ENCODE peak calls at places on chromosomes 11 and 22, in six cellular contexts. R, F, B, V, H and S are unnamed samples.

GRCh38 chr11:61913699-61914395 is 3.5 kb downstream of the RAB3IL1 start:
- DNase-seq in R (no peak), F (no peak), B (no peak), V (no peak), H (no peak), S (no peak)

GRCh38 chr22:31128156-31128555 is 5.4 kb downstream of the INPP5J start:
- DNase-seq in R (no peak), F (no peak), B (no peak), V (no peak), H (no peak), S (no peak)

GRCh38 chr22:35046744-35047462 is 19.1 kb upstream of the ISX start:
- DNase-seq in R (no peak), F (no peak), B (no peak), V (no peak), H (no peak), S (no peak)

GRCh38 chr11:125201525-125202121 is 37.1 kb downstream of the PKNOX2 start:
- DNase-seq in R (peak; percentile 74), F (no peak), B (no peak), V (peak; percentile 78), H (no peak), S (peak; percentile 67)

GRCh38 chr22:48957311-48957986 is 870.2 kb downstream of the BRD1 start:
- DNase-seq in R (no peak), F (no peak), B (no peak), V (no peak), H (no peak), S (no peak)

GRCh38 chr11:60792521-60792920 is 7.4 kb downstream of the MS4A10 start:
- DNase-seq in R (no peak), F (no peak), B (no peak), V (no peak), H (no peak), S (no peak)

GRCh38 chr11:3859373-3859881 is 4.0 kb downstream of the STIM1 start:
- DNase-seq in R (peak; percentile 50), F (no peak), B (no peak), V (peak; percentile 40), H (peak; percentile 85), S (no peak)

GRCh38 chr11:47967577-47968230 is 12.7 kb upstream of the PTPRJ start:
- DNase-seq in R (peak; percentile 90), F (no peak), B (peak; percentile 48), V (no peak), H (no peak), S (no peak)

GRCh38 chr11:1121343-1122331 is 36.1 kb upstream of the MUC5AC start:
- DNase-seq in R (no peak), F (no peak), B (no peak), V (no peak), H (no peak), S (peak; percentile 7)

GRCh38 chr22:21766933-21767462 is 31.4 kb upstream of the YPEL1 start:
- DNase-seq in R (no peak), F (no peak), B (no peak), V (no peak), H (no peak), S (no peak)

GRCh38 chr22:38947321-38948112 is 9.9 kb upstream of the APOBEC3A start:
- DNase-seq in R (no peak), F (no peak), B (no peak), V (no peak), H (no peak), S (no peak)

GRCh38 chr11:122981388-122982264 is at the start of gene BSX:
- DNase-seq in R (peak; percentile 71), F (no peak), B (peak; percentile 38), V (peak; percentile 58), H (peak; percentile 56), S (peak; percentile 62)

DNA sequence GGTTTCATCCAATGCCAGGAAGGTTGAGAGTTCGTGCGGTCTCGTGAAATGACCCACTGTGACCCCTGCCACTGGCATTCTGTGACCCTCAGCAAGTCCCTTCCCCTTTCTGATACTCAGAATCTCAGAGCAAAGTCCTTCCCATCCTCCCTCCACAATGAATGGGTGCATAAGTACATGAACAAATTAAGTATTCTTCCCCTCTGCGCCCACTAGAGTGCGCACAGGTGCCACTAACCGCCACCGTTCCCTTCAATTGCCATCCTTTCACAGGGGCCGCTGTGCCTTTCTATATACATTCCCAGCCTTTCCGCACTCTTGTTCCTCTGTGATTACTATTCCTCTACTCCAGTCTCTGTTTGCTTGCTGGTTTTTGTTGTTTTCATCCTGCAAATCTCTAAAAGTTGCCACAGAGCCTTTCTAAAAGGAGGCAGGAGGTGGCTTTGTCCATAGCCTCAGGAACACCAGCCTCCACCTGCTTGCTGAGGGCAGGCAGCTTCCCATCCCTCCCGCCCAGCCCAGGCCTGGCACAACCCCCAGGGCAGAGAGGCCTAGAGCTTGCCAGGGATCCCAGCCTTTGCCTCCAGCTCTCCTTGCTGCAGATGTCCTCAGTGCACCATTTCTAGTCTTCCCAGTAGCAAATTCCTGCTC is 6.7 kb upstream of the AP1B1 start:
- DNase-seq in R (peak; percentile 69), F (no peak), B (peak; percentile 70), V (peak; percentile 63), H (peak; percentile 71), S (peak; percentile 75)
- TF ChIP-seq CTCF in R (peak; percentile 81), F (peak; percentile 74), B (peak; percentile 90), V (peak; percentile 64), H (peak; percentile 87), S (peak; percentile 71)

GRCh38 chr11:126839496-126839895 is 161.1 kb downstream of the KIRREL3 start:
- DNase-seq in R (no peak), F (no peak), B (no peak), V (no peak), H (no peak), S (no peak)
- TF ChIP-seq CTCF in R (no peak), F (no peak), B (no peak), V (no peak), H (no peak), S (no peak)

GRCh38 chr11:65911682-65912568 is 6.9 kb downstream of the C11orf68 start:
- DNase-seq in R (no peak), F (no peak), B (no peak), V (no peak), H (no peak), S (peak; percentile 90)
- TF ChIP-seq CTCF in R (no peak), F (peak; percentile 34), B (peak; percentile 42), V (no peak), H (peak; percentile 49), S (peak; percentile 27)

DNA sequence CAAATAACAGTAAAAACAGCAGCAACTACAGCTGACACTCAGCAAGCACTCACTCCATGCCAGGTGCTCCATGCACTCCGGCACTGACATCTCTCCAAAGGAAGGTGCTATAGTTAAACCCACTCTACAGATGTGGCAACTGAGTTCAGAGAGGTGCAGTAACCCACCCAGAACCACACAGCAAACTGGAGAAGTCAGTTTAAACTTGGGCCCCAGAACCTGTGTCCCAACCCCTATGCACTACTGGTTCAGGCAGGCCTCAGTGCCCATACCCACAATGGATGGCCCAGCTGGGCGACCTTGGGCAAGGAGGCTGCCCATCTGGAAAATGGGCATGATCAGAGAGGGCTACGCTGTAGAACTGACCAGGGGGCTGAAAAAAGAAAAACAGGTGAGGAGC is 26.4 kb upstream of the TCF20 start:
- DNase-seq in R (no peak), F (no peak), B (no peak), V (no peak), H (no peak), S (no peak)
- TF ChIP-seq CTCF in R (no peak), F (no peak), B (no peak), V (no peak), H (no peak), S (no peak)

DNA sequence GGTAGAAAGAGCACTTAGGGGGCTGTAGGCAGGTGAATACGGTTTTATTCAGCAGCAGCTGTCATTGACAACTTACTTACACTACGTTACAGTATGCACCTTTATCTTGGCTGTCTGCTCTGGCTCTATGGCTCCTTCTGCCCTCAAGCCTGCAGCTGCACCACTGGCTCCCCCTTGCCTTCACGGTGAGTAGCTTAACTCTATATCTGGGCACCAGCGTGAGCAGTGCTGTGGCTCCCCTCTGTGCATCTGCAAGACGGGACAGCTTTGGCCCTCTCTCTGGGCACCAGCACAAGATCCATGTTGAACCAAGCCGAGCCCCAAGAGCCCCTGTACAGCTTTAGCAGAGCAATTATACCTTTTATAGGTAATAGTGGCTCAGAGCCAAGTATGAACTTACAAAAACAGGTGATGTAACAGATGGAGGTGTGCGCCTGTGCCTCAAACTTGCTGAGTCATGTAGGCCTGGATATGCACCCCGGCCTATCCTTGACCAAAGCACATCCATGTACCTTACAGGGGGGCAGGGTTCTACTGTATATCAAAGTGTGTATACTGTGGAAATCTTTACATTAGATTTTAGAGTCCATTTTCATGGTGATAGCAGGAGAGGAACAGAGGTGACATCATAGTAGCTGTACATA is 96.9 kb upstream of the CTSC start:
- DNase-seq in R (no peak), F (no peak), B (no peak), V (no peak), H (no peak), S (peak; percentile 60)
- TF ChIP-seq CTCF in R (no peak), F (no peak), B (no peak), V (no peak), H (no peak), S (no peak)

GRCh38 chr11:77103319-77103718 is 679 bp downstream of the OMP start:
- DNase-seq in R (no peak), F (no peak), B (no peak), V (no peak), H (no peak), S (no peak)

GRCh38 chr11:77104727-77105126 is 2.1 kb downstream of the OMP start:
- DNase-seq in R (no peak), F (no peak), B (no peak), V (no peak), H (no peak), S (no peak)

GRCh38 chr11:77100166-77101042 is 2.2 kb upstream of the OMP start:
- DNase-seq in R (no peak), F (no peak), B (no peak), V (no peak), H (no peak), S (no peak)

GRCh38 chr11:77102246-77103210 is at the start of gene OMP:
- DNase-seq in R (no peak), F (no peak), B (no peak), V (no peak), H (no peak), S (no peak)

DNA sequence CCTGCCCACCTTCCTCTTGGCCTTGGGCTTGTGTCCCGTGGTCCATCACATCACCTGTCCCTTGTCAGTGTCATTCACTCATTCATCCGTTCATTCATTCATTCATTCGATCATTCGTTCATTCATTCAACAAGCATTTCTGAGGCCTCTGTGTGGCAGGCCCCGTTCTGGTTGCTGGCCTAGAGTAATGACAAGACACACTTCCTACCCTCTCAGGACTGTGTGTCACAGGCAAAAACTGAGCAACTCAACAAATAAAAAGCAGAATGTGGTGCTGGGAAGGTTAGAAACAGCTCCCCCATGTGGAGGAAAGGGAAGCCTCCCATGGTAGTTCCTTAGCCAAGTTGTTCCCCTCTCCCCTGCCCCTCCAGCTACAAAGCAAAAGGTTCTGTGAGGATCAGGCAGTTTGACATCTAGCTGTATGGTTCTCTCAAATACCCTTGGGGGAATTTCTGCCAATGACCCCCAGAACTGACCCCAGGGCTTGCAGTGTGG is 1.6 kb upstream of the OMP start:
- DNase-seq in R (no peak), F (no peak), B (no peak), V (no peak), H (peak; percentile 17), S (peak; percentile 33)
- TF ChIP-seq CTCF in R (no peak), F (no peak), B (peak; percentile 83), V (no peak), H (peak; percentile 60), S (peak; percentile 28)